ENCODE peak calls at places on chromosome 21, in eight cellular contexts. M, H, P, D, I, N, O and A are unnamed samples.

GRCh38 chr21:42474043-42474831 is 21.8 kb downstream of the RSPH1 start:
- DNase-seq in N (peak), H (no peak), I (peak), M (no peak), P (peak), O (peak), D (no peak), A (peak)

GRCh38 chr21:31273278-31273677 is 70.8 kb downstream of the TIAM1 start:
- DNase-seq in O (no peak), P (no peak), N (no peak), M (no peak), H (no peak), I (no peak), D (no peak), A (no peak)

GRCh38 chr21:41786521-41786987 is 19.7 kb upstream of the RIPK4 start:
- DNase-seq in O (no peak), N (no peak), M (peak), I (no peak), P (peak), D (no peak), H (no peak), A (peak)

GRCh38 chr21:40947713-40948112 is 100.8 kb upstream of the DSCAM start:
- DNase-seq in M (no peak), D (no peak), N (no peak), O (no peak), I (no peak), P (no peak), H (no peak), A (no peak)

GRCh38 chr21:16476056-16476850 is 746.5 kb downstream of the USP25 start:
- DNase-seq in N (peak), I (no peak), P (peak), O (no peak), H (no peak), M (peak), D (no peak), A (no peak)

GRCh38 chr21:33244781-33245105 is 15.0 kb downstream of the IFNAR2 start:
- DNase-seq in I (no peak), O (no peak), D (no peak), M (no peak), N (no peak), H (no peak), P (no peak), A (no peak)

GRCh38 chr21:46421756-46422555 is 36.7 kb upstream of the DIP2A start:
- DNase-seq in H (no peak), D (no peak), I (no peak), N (no peak), O (no peak), P (no peak), M (no peak), A (peak)

GRCh38 chr21:42863504-42863870 is 15.9 kb downstream of the WDR4 start:
- DNase-seq in O (no peak), P (no peak), H (no peak), M (no peak), N (no peak), D (no peak), I (no peak), A (no peak)

GRCh38 chr21:32256873-32257620 is 21.8 kb downstream of the MIS18A start:
- DNase-seq in O (no peak), N (peak), P (peak), I (peak), D (no peak), H (no peak), M (peak), A (peak)

GRCh38 chr21:44643911-44644310 is 2.3 kb upstream of the KRTAP10-11 start:
- DNase-seq in N (no peak), M (no peak), H (no peak), I (no peak), O (no peak), P (no peak), D (no peak), A (no peak)
- H3K9ac ChIP-seq in N (no peak), M (no peak), H (no peak), I (no peak), O (no peak), P (no peak), D (no peak), A (no peak)

GRCh38 chr21:35333831-35334593 is 284.9 kb upstream of the RUNX1 start:
- DNase-seq in D (peak), N (no peak), I (no peak), M (no peak), P (peak), H (peak), O (no peak), A (no peak)
- H3K9ac ChIP-seq in D (no peak), N (no peak), I (no peak), M (no peak), P (no peak), H (no peak), O (no peak), A (no peak)

GRCh38 chr21:43936186-43936967 is 71.4 kb downstream of the AGPAT3 start:
- DNase-seq in D (no peak), O (no peak), M (peak), I (no peak), P (peak), N (no peak), H (no peak), A (no peak)
- H3K9ac ChIP-seq in D (no peak), O (no peak), M (no peak), I (no peak), P (peak), N (no peak), H (no peak), A (no peak)

GRCh38 chr21:44087426-44088400 is 19.5 kb upstream of the PWP2 start:
- DNase-seq in H (no peak), M (no peak), I (no peak), O (no peak), N (no peak), P (no peak), D (no peak), A (peak)

GRCh38 chr21:44088401-44088780 is 18.8 kb upstream of the PWP2 start:
- DNase-seq in P (no peak), M (no peak), N (no peak), D (no peak), H (no peak), O (no peak), I (no peak), A (peak)

GRCh38 chr21:44086636-44087425 is 20.4 kb upstream of the PWP2 start:
- DNase-seq in I (no peak), H (no peak), D (no peak), N (peak), P (no peak), O (no peak), M (no peak), A (peak)

GRCh38 chr21:44090332-44090731 is 16.9 kb upstream of the PWP2 start:
- DNase-seq in O (no peak), H (no peak), P (no peak), D (no peak), M (no peak), N (no peak), I (no peak), A (no peak)

GRCh38 chr21:44089001-44089911 is 17.9 kb upstream of the PWP2 start:
- DNase-seq in M (no peak), D (no peak), P (no peak), N (no peak), I (no peak), O (no peak), H (no peak), A (peak)
- H3K9ac ChIP-seq in M (no peak), D (no peak), P (no peak), N (no peak), I (no peak), O (no peak), H (no peak), A (no peak)

GRCh38 chr21:14918542-14918941 is 146.3 kb downstream of the NRIP1 start:
- DNase-seq in N (no peak), M (no peak), P (peak), O (no peak), D (peak), I (no peak), H (no peak), A (no peak)

GRCh38 chr21:14913576-14914146 is 151.1 kb downstream of the NRIP1 start:
- DNase-seq in M (no peak), I (no peak), D (no peak), P (no peak), N (no peak), H (no peak), O (no peak), A (no peak)

GRCh38 chr21:14911351-14911750 is 153.4 kb downstream of the NRIP1 start:
- DNase-seq in P (no peak), M (no peak), D (no peak), N (no peak), O (no peak), I (no peak), H (no peak), A (peak)

GRCh38 chr21:14917762-14918161 is 147.0 kb downstream of the NRIP1 start:
- DNase-seq in D (no peak), M (no peak), H (no peak), P (no peak), I (no peak), O (no peak), N (no peak), A (no peak)

GRCh38 chr21:14916676-14917141 is 148.1 kb downstream of the NRIP1 start:
- DNase-seq in O (no peak), P (no peak), M (peak), D (no peak), I (no peak), H (no peak), N (no peak), A (no peak)
- H3K9ac ChIP-seq in O (no peak), P (no peak), M (no peak), D (no peak), I (no peak), H (no peak), N (no peak), A (no peak)

GRCh38 chr21:29155118-29155932 is 24.9 kb downstream of the MAP3K7CL start:
- DNase-seq in P (peak), M (peak), O (no peak), N (peak), H (no peak), D (no peak), I (peak), A (peak)
- H3K9ac ChIP-seq in P (peak), M (peak), O (no peak), N (no peak), H (no peak), D (no peak), I (peak), A (no peak)

GRCh38 chr21:28084951-28085350 is 907.7 kb downstream of the LTN1 start:
- DNase-seq in D (no peak), M (no peak), I (no peak), N (no peak), P (no peak), O (no peak), H (no peak), A (no peak)
- H3K9ac ChIP-seq in D (no peak), M (no peak), I (no peak), N (no peak), P (no peak), O (no peak), H (no peak), A (no peak)

GRCh38 chr21:39913651-39914145 is 46.5 kb downstream of the PCP4 start:
- DNase-seq in M (no peak), N (no peak), I (no peak), P (no peak), D (no peak), O (no peak), H (no peak), A (no peak)

GRCh38 chr21:39911286-39911685 is 44.0 kb downstream of the PCP4 start:
- DNase-seq in O (no peak), H (no peak), P (no peak), M (no peak), N (no peak), I (no peak), D (no peak), A (no peak)

GRCh38 chr21:39911792-39912191 is 44.6 kb downstream of the PCP4 start:
- DNase-seq in P (no peak), O (no peak), D (no peak), M (no peak), H (no peak), N (no peak), I (no peak), A (no peak)

GRCh38 chr21:39904457-39904856 is 37.2 kb downstream of the PCP4 start:
- DNase-seq in N (no peak), O (no peak), I (no peak), H (no peak), D (no peak), M (no peak), P (no peak), A (no peak)

GRCh38 chr21:39908265-39908923 is 41.2 kb downstream of the PCP4 start:
- DNase-seq in I (no peak), O (no peak), P (no peak), D (no peak), H (no peak), N (no peak), M (no peak), A (no peak)
- H3K9ac ChIP-seq in I (no peak), O (no peak), P (no peak), D (no peak), H (no peak), N (no peak), M (no peak), A (no peak)